ENCODE peak calls at places on chromosomes 13 and 19, in six cellular contexts. J is heart left ventricle, N is breast epithelium, K is GM23338, D is mesenchymal stem cell, L is A549. Q is an unnamed sample. For H3K4me1, the result is how much of the 10 kb centered on the place peaks cover.

GRCh38 chr19:38120471-38121030 is 103.5 kb downstream of the DPF1 start:
- DNase-seq in K (no peak), N (no peak), L (no peak), D (no peak), J (no peak), Q (no peak)

GRCh38 chr13:111632906-111633305 is 312.5 kb downstream of the TEX29 start:
- DNase-seq in D (no peak), K (peak), N (no peak), L (no peak), J (no peak), Q (no peak)

GRCh38 chr19:3722443-3723109 is 14.4 kb downstream of the TJP3 start:
- DNase-seq in D (no peak), L (no peak), K (peak), N (no peak), J (no peak), Q (no peak)

GRCh38 chr19:55212447-55212846 is 3.1 kb upstream of the PTPRH start:
- DNase-seq in L (peak), K (peak), D (no peak), J (no peak), N (no peak), Q (peak)

GRCh38 chr19:49533551-49534488 is 6.0 kb downstream of the RCN3 start:
- DNase-seq in D (peak), J (peak), L (peak), N (peak), K (peak), Q (no peak)

GRCh38 chr19:35760711-35761349 is 2.9 kb downstream of the PROSER3 start:
- DNase-seq in K (no peak), N (no peak), D (no peak), J (no peak), L (peak), Q (no peak)

GRCh38 chr19:41356984-41357739 is 3.4 kb upstream of the TGFB1 start:
- DNase-seq in D (no peak), J (no peak), L (no peak), N (no peak), K (no peak), Q (no peak)

GRCh38 chr13:69300131-69300530 is 807.5 kb upstream of the ATXN8OS start:
- DNase-seq in N (no peak), D (no peak), L (no peak), J (no peak), K (no peak), Q (no peak)

GRCh38 chr13:90721937-90722336 is 625.5 kb upstream of the MIR17HG start:
- DNase-seq in D (no peak), J (no peak), N (no peak), K (no peak), L (no peak), Q (no peak)

GRCh38 chr13:62185631-62186256 is 770.1 kb upstream of the PCDH20 start:
- DNase-seq in K (peak), J (no peak), N (no peak), L (no peak), D (no peak), Q (no peak)

GRCh38 chr19:41299046-41299754 is 10.8 kb upstream of the CCDC97 start:
- DNase-seq in K (no peak), D (peak), N (peak), L (no peak), J (no peak), Q (no peak)

GRCh38 chr13:79450110-79450509 is 30.8 kb upstream of the NDFIP2 start:
- DNase-seq in J (no peak), K (no peak), N (no peak), D (no peak), L (no peak), Q (no peak)

GRCh38 chr13:74153316-74153715 is 19.1 kb upstream of the KLF12 start:
- DNase-seq in L (no peak), N (no peak), D (no peak), J (no peak), K (no peak), Q (no peak)

GRCh38 chr19:45676851-45677263 is 8.8 kb downstream of the GIPR start:
- DNase-seq in D (no peak), N (peak), K (peak), L (no peak), J (no peak), Q (no peak)

GRCh38 chr13:42926555-42926954 is 65.5 kb downstream of the EPSTI1 start:
- DNase-seq in L (no peak), J (no peak), D (no peak), N (no peak), K (no peak), Q (no peak)

GRCh38 chr13:33677215-33677614 is 140.7 kb upstream of the RFC3 start:
- DNase-seq in D (no peak), J (no peak), L (no peak), N (no peak), K (no peak), Q (no peak)

GRCh38 chr13:114144606-114145244 is 12.3 kb upstream of the RASA3 start:
- DNase-seq in K (no peak), L (no peak), J (no peak), N (no peak), D (no peak), Q (no peak)

GRCh38 chr19:5128932-5129389 is 160.0 kb downstream of the KDM4B start:
- DNase-seq in K (no peak), J (no peak), D (peak), L (no peak), N (no peak), Q (no peak)

GRCh38 chr19:5343848-5344247 is 3.2 kb upstream of the PTPRS start:
- DNase-seq in L (no peak), D (peak), N (no peak), K (no peak), J (no peak), Q (no peak)

GRCh38 chr13:81670048-81670447 is 1329.1 kb upstream of the SPRY2 start:
- DNase-seq in L (no peak), D (no peak), K (peak), N (no peak), J (no peak), Q (no peak)

GRCh38 chr13:99985886-99986527 is 4.4 kb downstream of the ZIC2 start:
- DNase-seq in D (no peak), J (no peak), L (no peak), K (no peak), N (no peak), Q (peak)

GRCh38 chr13:99985243-99985874 is 3.8 kb downstream of the ZIC2 start:
- DNase-seq in L (no peak), D (no peak), K (peak), N (no peak), J (no peak), Q (peak)

GRCh38 chr13:99984134-99984462 is 2.5 kb downstream of the ZIC2 start:
- DNase-seq in N (no peak), J (no peak), L (no peak), K (no peak), D (no peak), Q (no peak)

GRCh38 chr13:99983401-99984133 is 2.0 kb downstream of the ZIC2 start:
- DNase-seq in D (peak), J (no peak), N (no peak), K (peak), L (no peak), Q (no peak)

DNA sequence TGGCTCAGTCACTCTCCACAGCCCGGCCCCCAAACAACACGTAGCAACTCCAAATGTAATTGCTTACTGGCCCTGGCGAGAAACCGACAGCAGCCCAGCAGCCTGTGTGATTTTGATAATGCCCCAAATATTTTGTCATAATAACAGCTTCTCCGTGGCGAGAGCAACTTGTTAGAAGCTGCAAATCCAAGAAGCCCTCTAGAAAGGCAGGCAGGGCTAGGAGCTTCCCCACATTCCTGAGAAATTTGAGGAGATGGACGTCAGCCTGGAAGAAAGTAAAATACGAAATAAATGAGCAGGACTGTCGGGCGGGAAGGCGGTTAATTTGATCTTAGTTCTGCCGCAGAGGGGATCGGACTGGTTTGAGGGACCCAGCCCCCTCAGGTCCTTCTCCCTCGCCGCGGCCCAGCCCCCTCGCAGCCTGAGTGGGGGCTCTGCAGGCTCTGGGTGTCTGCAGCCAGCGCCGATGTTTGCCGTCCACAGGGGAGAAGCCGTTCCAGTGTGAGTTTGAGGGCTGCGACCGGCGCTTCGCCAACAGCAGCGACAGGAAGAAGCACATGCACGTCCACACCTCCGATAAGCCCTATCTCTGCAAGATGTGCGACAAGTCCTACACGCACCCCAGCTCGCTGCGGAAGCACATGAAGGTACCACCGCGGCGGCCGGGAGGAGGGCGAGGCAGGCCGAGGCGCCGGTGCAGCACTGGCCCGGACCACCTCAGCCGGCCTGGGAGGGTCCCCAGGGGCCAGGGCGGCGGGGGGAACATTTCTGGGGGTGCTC is 3.1 kb downstream of the ZIC2 start:
- DNase-seq in N (no peak), D (no peak), K (peak), L (peak), J (no peak), Q (no peak)
- H3K4me3 ChIP-seq in N (no peak), D (peak), K (peak), L (peak), J (no peak), Q (no peak)

GRCh38 chr19:13015361-13016231 is 20.3 kb downstream of the NFIX start:
- DNase-seq in J (no peak), K (peak), L (no peak), D (no peak), N (no peak), Q (no peak)
- H3K4me1 ChIP-seq in J (half or more), K (half or more), L (under half), D (under half), N (under half), Q (under half)

DNA sequence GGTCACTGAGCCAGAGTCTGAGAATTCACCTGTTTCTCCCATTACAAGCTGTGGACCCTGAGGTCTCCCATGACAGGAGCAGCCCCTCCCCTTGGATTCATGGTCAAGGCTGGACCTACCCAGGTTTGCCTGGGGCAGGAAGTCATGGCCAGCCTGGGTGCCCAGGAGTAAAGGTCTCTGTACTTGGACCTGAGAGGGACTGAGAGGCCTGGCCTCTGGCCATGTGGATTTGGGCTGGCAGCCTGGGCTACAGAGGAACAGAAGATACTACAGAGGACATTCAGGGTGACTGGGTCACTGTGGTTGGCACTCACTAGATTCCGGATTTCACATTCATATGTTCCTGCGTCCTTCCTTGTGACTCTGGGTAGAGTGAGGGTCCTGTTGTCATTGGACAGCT is 31.5 kb upstream of the CEACAM8 start:
- DNase-seq in D (no peak), L (no peak), K (no peak), J (no peak), N (no peak), Q (no peak)
- H3K4me3 ChIP-seq in D (no peak), L (no peak), K (no peak), J (no peak), N (no peak), Q (no peak)

GRCh38 chr19:46773018-46773399 is 15.4 kb downstream of the SLC1A5 start:
- DNase-seq in D (no peak), N (no peak), K (no peak), J (no peak), L (no peak), Q (no peak)
- H3K4me1 ChIP-seq in D (under half), N (under half), K (under half), J (under half), L (under half), Q (under half)

DNA sequence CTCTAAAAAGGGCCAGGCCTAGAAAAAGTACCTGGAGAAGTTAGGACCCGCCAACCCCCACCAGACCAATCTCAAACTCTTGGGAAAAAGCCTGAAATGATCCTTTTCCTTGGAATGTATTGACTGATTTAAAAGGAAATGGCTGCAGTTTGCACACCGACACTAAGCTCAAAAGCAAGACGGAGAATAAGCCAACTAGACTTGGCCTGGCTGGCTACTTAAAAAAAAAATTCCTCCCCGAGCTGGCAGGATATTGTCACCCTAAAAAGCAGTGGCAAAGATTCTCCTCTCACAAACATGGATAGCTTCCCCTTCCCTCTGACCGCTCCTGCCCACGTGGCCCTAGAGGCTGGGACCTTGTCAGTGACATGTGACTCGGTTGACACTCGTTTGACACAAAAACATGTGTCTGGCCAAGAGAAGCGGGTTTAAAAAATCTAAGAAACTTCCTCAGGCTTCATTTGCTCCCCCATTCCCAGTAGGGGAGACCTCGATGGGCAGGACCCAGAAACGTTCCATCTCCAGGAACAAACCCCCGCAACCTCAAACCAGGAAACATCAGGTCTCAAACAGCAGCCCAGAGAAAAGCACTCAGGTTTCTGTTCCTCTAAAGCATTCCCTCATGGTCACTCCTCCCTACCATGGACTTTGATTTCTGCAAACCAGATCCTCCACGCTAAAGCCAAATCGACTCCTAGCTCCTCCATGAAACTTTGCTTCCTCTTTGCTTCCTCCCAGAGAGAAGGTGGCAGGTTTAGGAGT is 1.3 kb downstream of the RFX1 start:
- DNase-seq in L (no peak), N (peak), J (peak), D (no peak), K (no peak), Q (no peak)
- H3K4me3 ChIP-seq in L (peak), N (peak), J (peak), D (no peak), K (peak), Q (no peak)

DNA sequence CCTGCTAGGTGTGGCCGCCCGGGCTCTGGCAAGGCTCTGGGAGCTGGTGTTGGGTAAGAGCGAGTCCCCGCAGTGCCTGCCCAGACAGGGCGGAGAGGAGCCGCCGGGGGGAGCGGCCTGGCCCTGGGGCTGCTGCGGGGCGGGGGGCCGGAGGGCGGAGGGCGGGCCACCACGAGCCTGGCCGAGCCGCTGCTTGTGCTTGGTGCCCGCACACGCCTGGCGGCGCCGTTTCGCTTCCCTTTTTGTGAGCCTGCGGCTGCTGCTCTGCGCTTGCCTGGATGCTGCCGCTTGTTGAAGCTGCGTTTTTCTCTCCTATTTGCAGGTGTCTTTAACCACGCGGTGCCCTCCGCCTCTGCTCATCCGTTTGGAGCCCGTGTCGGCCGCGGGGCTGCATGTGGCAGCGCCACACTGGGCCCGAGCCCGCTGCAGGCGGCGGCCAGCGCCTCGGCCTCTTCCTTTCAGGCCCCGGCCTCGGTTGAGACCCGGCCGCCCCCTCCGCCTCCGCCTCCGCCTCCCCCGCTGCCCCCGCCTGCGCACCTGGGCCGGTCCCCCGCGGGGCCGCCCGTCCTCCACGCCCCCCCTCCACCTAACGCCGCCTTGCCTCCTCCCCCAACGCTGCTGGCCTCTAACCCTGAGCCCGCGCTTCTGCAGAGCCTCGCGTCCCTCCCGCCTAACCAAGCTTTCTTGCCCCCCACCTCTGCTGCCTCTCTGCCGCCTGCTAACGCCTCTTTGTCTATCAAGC is 8.5 kb downstream of the PLEKHJ1 start:
- DNase-seq in D (no peak), K (peak), N (no peak), J (no peak), L (no peak), Q (no peak)
- H3K4me1 ChIP-seq in D (under half), K (under half), N (under half), J (under half), L (under half), Q (under half)

Q was measured in SJSA1.